ENCODE peak calls at places on chromosomes 7 and 10, in seven cellular contexts. L is uterus, Y is HepG2, O is GM12878, D is heart left ventricle, N is mammary epithelial cell, M is hepatocyte. K is an unnamed sample.

GRCh38 chr10:80552151-80552646 is 14.5 kb downstream of the SH2D4B start:
- DNase-seq in N (no peak), D (no peak), O (no peak), Y (peak; percentile 19), L (no peak), M (peak; percentile 49), K (peak; percentile 65)

GRCh38 chr10:13375791-13376190 is 27.7 kb upstream of the SEPHS1 start:
- DNase-seq in N (no peak), M (no peak), D (no peak), Y (no peak), O (no peak), L (no peak), K (no peak)

GRCh38 chr7:140209866-140210609 is 33.3 kb upstream of the KDM7A start:
- DNase-seq in L (no peak), Y (no peak), M (no peak), D (no peak), N (no peak), O (peak; percentile 85), K (no peak)

GRCh38 chr7:50826371-50827172 is 43.9 kb upstream of the GRB10 start:
- DNase-seq in Y (peak; percentile 78), M (peak; percentile 47), N (peak; percentile 95), O (no peak), L (no peak), D (no peak), K (peak; percentile 20)

GRCh38 chr7:153004341-153004740 is 244.8 kb downstream of the ACTR3B start:
- DNase-seq in Y (no peak), O (no peak), L (no peak), N (no peak), M (no peak), D (no peak), K (no peak)

GRCh38 chr10:92031580-92031979 is 108.0 kb downstream of the BTAF1 start:
- DNase-seq in L (no peak), N (no peak), D (no peak), Y (no peak), O (no peak), M (no peak), K (no peak)

GRCh38 chr7:27128034-27128433 is 2.5 kb downstream of the HOXA4 start:
- DNase-seq in M (no peak), O (no peak), D (no peak), N (no peak), L (no peak), Y (no peak), K (no peak)

GRCh38 chr10:102785818-102786217 is 42.1 kb downstream of the WBP1L start:
- DNase-seq in D (no peak), L (no peak), M (no peak), Y (no peak), O (no peak), N (no peak), K (no peak)

GRCh38 chr10:100873081-100873824 is 39.5 kb upstream of the SLF2 start:
- DNase-seq in N (no peak), M (no peak), D (no peak), L (no peak), O (no peak), Y (no peak), K (no peak)

GRCh38 chr10:1650542-1651279 is 86.6 kb downstream of the ADARB2 start:
- DNase-seq in M (no peak), N (no peak), D (no peak), L (no peak), O (no peak), Y (no peak), K (no peak)

GRCh38 chr10:7045891-7046599 is 364.8 kb downstream of the SFMBT2 start:
- DNase-seq in O (peak; percentile 44), L (no peak), M (no peak), N (no peak), D (no peak), Y (no peak), K (peak; percentile 56)

GRCh38 chr10:15405319-15405718 is 34.2 kb upstream of the FAM171A1 start:
- DNase-seq in N (no peak), M (no peak), L (no peak), D (no peak), Y (no peak), O (no peak), K (no peak)

GRCh38 chr10:118956253-118957140 is 73.0 kb upstream of the NANOS1 start:
- DNase-seq in N (no peak), M (no peak), D (no peak), O (no peak), Y (no peak), L (no peak), K (no peak)

GRCh38 chr10:30058570-30059132 is 735 bp downstream of the JCAD start:
- DNase-seq in O (no peak), D (peak; percentile 73), Y (no peak), L (no peak), N (no peak), M (peak; percentile 40), K (no peak)

GRCh38 chr10:130333185-130333584 is 197.0 kb downstream of the GLRX3 start:
- DNase-seq in O (no peak), D (no peak), N (no peak), L (no peak), Y (no peak), M (no peak), K (peak; percentile 4)

GRCh38 chr10:29780096-29780495 is 145.3 kb upstream of the SVIL start:
- DNase-seq in Y (no peak), O (no peak), M (no peak), D (no peak), L (no peak), N (no peak), K (no peak)

GRCh38 chr7:23055582-23056178 is 41.8 kb upstream of the HYCC1 start:
- DNase-seq in Y (peak; percentile 52), N (peak; percentile 57), O (peak; percentile 60), M (peak; percentile 72), D (no peak), L (peak; percentile 43), K (peak; percentile 66)

GRCh38 chr7:128162666-128163065 is 78.4 kb upstream of the LEP start:
- DNase-seq in M (no peak), O (no peak), D (no peak), Y (no peak), N (no peak), L (no peak), K (no peak)

GRCh38 chr7:27175005-27175625 is 995 bp upstream of the HOXA10 start:
- DNase-seq in N (no peak), Y (no peak), M (no peak), D (peak; percentile 23), L (peak; percentile 73), O (no peak), K (no peak)

GRCh38 chr7:70354409-70355169 is 756.3 kb downstream of the AUTS2 start:
- DNase-seq in O (no peak), M (no peak), L (no peak), N (no peak), Y (no peak), D (no peak), K (peak; percentile 25)

GRCh38 chr7:87507446-87507845 is 32.0 kb upstream of the ABCB4 start:
- DNase-seq in O (no peak), Y (peak; percentile 16), D (no peak), N (no peak), L (no peak), M (no peak), K (no peak)

GRCh38 chr10:74824184-74825032 is 2.0 kb upstream of the KAT6B start:
- DNase-seq in D (no peak), N (no peak), M (peak; percentile 49), L (peak; percentile 18), Y (peak; percentile 15), O (no peak), K (peak; percentile 17)

GRCh38 chr7:94562525-94562924 is 52.9 kb downstream of the CASD1 start:
- DNase-seq in D (no peak), M (no peak), N (no peak), O (no peak), Y (no peak), L (no peak), K (no peak)

GRCh38 chr10:94038024-94038423 is 44.3 kb downstream of the PLCE1 start:
- DNase-seq in L (no peak), M (no peak), N (no peak), O (no peak), D (no peak), Y (no peak), K (no peak)

GRCh38 chr10:44395396-44395795 is 10.5 kb upstream of the CXCL12 start:
- DNase-seq in M (no peak), O (no peak), D (no peak), N (no peak), Y (no peak), L (peak; percentile 2), K (peak; percentile 32)

GRCh38 chr7:16801111-16801542 is 3.7 kb downstream of the AGR2 start:
- DNase-seq in O (no peak), D (no peak), N (peak; percentile 90), L (no peak), M (peak; percentile 76), Y (peak; percentile 27), K (peak; percentile 91)

GRCh38 chr10:97633921-97634320 is 621 bp upstream of the MORN4 start:
- DNase-seq in D (no peak), N (no peak), L (no peak), Y (peak; percentile 7), M (no peak), O (no peak), K (peak; percentile 16)

DNA sequence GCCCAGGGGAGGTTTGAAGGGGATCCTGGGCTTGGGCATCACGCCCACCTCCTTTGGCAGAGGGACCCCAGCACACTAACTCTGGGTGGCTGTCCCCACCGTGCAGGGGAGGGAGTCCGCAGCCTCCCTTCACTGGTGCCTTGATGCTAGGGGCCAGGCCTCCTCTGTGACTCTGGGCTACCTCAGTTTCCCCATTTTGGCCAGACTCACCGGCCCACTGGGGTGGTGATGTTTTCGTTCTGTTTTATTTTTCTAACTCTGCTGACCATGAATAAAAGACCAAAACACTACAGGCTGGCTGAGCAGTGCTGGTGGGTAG is 507 bp upstream of the TRIP6 start:
- DNase-seq in Y (no peak), O (no peak), N (no peak), D (no peak), L (no peak), M (no peak), K (no peak)
- H3K4me3 ChIP-seq in Y (no peak overlapping the region), O (peak overlapping the region; percentile 94), N (peak overlapping the region; percentile 97), D (no peak overlapping the region), L (peak overlapping the region; percentile 100), M (peak overlapping the region; percentile 14), K (no peak overlapping the region)

DNA sequence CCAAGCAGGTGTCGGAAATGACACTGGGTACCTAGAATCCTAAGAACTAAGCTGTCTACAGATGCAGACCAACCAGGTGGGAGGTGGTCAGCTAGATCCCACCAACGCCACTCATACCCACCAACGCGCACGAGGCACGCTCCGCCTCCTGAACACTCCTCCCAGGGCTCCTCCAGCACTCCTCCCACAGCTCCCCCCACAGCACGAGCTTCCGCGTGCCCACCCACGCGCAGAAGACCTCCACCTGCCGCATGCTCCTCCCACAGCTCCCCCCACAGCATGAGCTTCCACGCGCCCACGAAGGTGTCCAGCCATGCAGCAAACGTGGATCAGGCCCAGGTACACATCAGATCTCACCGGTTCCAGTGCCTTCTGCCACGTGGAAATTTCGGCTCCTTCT is 196.0 kb downstream of the MAD1L1 start:
- DNase-seq in L (no peak), O (no peak), N (no peak), M (no peak), D (peak; percentile 47), Y (no peak), K (no peak)
- H3K27ac ChIP-seq in L (no peak overlapping the region), O (no peak overlapping the region), N (no peak overlapping the region), M (no peak overlapping the region), D (no peak overlapping the region), Y (no peak overlapping the region), K (no peak overlapping the region)

GRCh38 chr7:155810607-155811559 is 1.4 kb downstream of the SHH start:
- DNase-seq in O (no peak), D (no peak), M (no peak), N (no peak), Y (no peak), L (no peak), K (no peak)
- H3K27me3 ChIP-seq in O (peaks cover 11% of the 10 kb centered on the region), D (peaks cover 87% of the 10 kb centered on the region), M (peaks cover 78% of the 10 kb centered on the region), N (peaks cover 48% of the 10 kb centered on the region), Y (peaks cover 50% of the 10 kb centered on the region), L (peaks cover 6% of the 10 kb centered on the region), K (peaks cover 7% of the 10 kb centered on the region)

GRCh38 chr10:48677625-48678024 is 7.0 kb upstream of the WDFY4 start:
- DNase-seq in O (no peak), N (no peak), L (no peak), Y (no peak), D (no peak), M (no peak), K (no peak)
- H3K4me3 ChIP-seq in O (no peak overlapping the region), N (no peak overlapping the region), L (no peak overlapping the region), Y (no peak overlapping the region), D (no peak overlapping the region), M (no peak overlapping the region), K (no peak overlapping the region)